ENCODE peak calls at places on chromosomes 12 and 14, in five cellular contexts. R is H1, V is GM12878, M is suprapubic skin, W is endothelial cell of umbilical vein. L is an unnamed sample. For H3K27me3, the result is how much of the 10 kb centered on the place peaks cover.

GRCh38 chr14:82642425-82642824 is 1108.8 kb upstream of the SEL1L start:
- DNase-seq in R (peak), V (no peak), M (no peak), W (no peak), L (no peak)

GRCh38 chr14:71686677-71687076 is 245.6 kb upstream of the RGS6 start:
- DNase-seq in R (no peak), V (no peak), M (no peak), W (no peak), L (no peak)

GRCh38 chr12:79658221-79658620 is 32.5 kb downstream of the PAWR start:
- DNase-seq in R (no peak), V (no peak), M (no peak), W (no peak), L (no peak)

GRCh38 chr12:115451785-115452736 is 768.1 kb upstream of the TBX3 start:
- DNase-seq in R (no peak), V (no peak), M (no peak), W (no peak), L (no peak)

GRCh38 chr14:57085043-57085442 is 183.7 kb downstream of the EXOC5 start:
- DNase-seq in R (no peak), V (no peak), M (no peak), W (no peak), L (no peak)

GRCh38 chr12:56661560-56661959 is 15.8 kb upstream of the ATP5F1B start:
- DNase-seq in R (no peak), V (no peak), M (peak), W (no peak), L (no peak)

GRCh38 chr14:103217538-103217937 is 94.3 kb downstream of the TNFAIP2 start:
- DNase-seq in R (no peak), V (no peak), M (no peak), W (no peak), L (no peak)

GRCh38 chr12:120290541-120291312 is 976 bp downstream of the RNU4-2 start:
- DNase-seq in R (no peak), V (no peak), M (peak), W (peak), L (peak)

GRCh38 chr12:19978193-19978592 is 390.1 kb upstream of the PDE3A start:
- DNase-seq in R (no peak), V (no peak), M (no peak), W (peak), L (no peak)

GRCh38 chr12:93261505-93262094 is 116.1 kb upstream of the NUDT4 start:
- DNase-seq in R (no peak), V (no peak), M (no peak), W (no peak), L (no peak)

GRCh38 chr14:22822619-22823551 is 6.8 kb upstream of the MRPL52 start:
- DNase-seq in R (peak), V (no peak), M (peak), W (peak), L (peak)

DNA sequence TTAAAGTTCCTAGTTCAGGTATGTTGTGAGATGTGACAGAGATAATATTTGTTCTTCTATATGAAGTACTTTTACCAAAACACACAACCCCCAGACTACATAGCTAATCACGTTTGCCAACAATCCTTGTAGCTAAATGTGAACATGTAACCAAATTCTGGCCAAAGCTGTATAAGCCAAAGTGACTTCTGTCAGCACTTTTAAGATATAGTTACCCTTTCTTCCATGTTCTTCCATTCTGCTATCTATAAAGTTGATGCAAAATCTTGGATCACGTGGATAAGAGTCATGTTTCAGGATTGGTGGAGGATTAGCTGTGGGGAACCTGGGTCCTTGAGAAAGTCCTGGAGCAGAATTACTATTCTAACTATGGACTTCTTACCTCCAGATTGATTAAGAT is 1366.6 kb downstream of the FSCB start:
- DNase-seq in R (no peak), V (no peak), M (no peak), W (no peak), L (no peak)
- H3K27me3 ChIP-seq in R (under half), V (under half), M (under half), W (under half), L (under half)

GRCh38 chr14:96923003-96923402 is 125.8 kb downstream of the VRK1 start:
- DNase-seq in R (no peak), V (no peak), M (no peak), W (no peak), L (no peak)

GRCh38 chr14:96917442-96917963 is 120.3 kb downstream of the VRK1 start:
- DNase-seq in R (no peak), V (no peak), M (no peak), W (no peak), L (no peak)

GRCh38 chr14:96920820-96921219 is 123.6 kb downstream of the VRK1 start:
- DNase-seq in R (no peak), V (no peak), M (no peak), W (no peak), L (no peak)

GRCh38 chr14:96916751-96917150 is 119.6 kb downstream of the VRK1 start:
- DNase-seq in R (no peak), V (no peak), M (no peak), W (no peak), L (no peak)

GRCh38 chr14:96920023-96920422 is 122.8 kb downstream of the VRK1 start:
- DNase-seq in R (no peak), V (no peak), M (no peak), W (no peak), L (no peak)
- TF ChIP-seq POLR2AphosphoS5 in R (no peak), V (no peak), M (no peak), W (no peak), L (no peak)

DNA sequence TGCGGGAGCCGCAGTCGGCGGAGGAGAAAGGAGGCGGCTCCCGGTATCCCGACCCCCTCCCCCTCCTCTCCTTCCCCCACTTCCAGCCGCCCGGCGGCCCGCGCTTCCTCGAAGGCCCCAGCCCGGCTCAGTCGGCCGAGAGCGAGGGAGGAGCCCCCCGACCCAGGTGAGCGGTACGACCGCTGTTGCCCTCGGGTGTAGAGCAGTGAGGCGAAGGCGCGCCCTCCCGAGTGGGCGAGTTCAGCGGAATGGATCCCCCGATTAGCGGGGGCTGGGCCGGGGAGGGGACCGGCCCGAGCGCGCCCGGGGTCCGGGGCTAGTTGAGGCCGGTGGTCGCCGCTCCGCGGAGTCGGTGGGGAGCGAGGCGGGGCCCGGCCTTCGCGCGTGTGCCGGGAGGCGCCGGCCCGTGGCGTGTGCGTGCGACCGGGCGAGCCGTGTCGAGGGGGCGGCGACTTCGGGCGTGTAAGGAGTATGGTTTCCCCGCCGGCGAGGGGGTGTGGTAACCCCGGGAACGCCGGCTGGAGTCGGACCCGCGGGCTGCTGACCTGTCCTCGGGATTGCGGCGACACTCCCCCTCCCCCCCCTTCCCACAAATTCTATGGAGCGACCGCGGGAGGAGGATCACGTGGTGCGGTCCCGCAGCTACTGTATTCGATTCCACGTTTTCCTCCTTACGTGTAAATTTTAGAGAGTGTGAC is 490 bp downstream of the RIMKLB start:
- DNase-seq in R (no peak), V (no peak), M (peak), W (peak), L (peak)
- TF ChIP-seq POLR2A in R (peak), V (no peak), M (no peak), W (peak), L (no peak)

GRCh38 chr12:132276066-132276719 is 53.2 kb downstream of the GALNT9 start:
- DNase-seq in R (no peak), V (no peak), M (no peak), W (no peak), L (no peak)
- H3K27me3 ChIP-seq in R (under half), V (under half), M (half or more), W (under half), L (under half)

GRCh38 chr14:68785817-68786490 is 6.9 kb downstream of the ZFP36L1 start:
- DNase-seq in R (no peak), V (no peak), M (peak), W (peak), L (peak)
- TF ChIP-seq POLR2AphosphoS5 in R (no peak), V (no peak), M (no peak), W (peak), L (no peak)

GRCh38 chr12:31322651-31323248 is 3.2 kb downstream of the SINHCAF start:
- DNase-seq in R (no peak), V (no peak), M (no peak), W (peak), L (peak)

GRCh38 chr12:31323466-31324115 is 2.4 kb downstream of the SINHCAF start:
- DNase-seq in R (no peak), V (no peak), M (peak), W (peak), L (peak)

GRCh38 chr12:31325524-31325875 is 450 bp downstream of the SINHCAF start:
- DNase-seq in R (no peak), V (no peak), M (peak), W (no peak), L (no peak)

GRCh38 chr12:31324845-31325523 is 966 bp downstream of the SINHCAF start:
- DNase-seq in R (no peak), V (no peak), M (peak), W (peak), L (peak)

DNA sequence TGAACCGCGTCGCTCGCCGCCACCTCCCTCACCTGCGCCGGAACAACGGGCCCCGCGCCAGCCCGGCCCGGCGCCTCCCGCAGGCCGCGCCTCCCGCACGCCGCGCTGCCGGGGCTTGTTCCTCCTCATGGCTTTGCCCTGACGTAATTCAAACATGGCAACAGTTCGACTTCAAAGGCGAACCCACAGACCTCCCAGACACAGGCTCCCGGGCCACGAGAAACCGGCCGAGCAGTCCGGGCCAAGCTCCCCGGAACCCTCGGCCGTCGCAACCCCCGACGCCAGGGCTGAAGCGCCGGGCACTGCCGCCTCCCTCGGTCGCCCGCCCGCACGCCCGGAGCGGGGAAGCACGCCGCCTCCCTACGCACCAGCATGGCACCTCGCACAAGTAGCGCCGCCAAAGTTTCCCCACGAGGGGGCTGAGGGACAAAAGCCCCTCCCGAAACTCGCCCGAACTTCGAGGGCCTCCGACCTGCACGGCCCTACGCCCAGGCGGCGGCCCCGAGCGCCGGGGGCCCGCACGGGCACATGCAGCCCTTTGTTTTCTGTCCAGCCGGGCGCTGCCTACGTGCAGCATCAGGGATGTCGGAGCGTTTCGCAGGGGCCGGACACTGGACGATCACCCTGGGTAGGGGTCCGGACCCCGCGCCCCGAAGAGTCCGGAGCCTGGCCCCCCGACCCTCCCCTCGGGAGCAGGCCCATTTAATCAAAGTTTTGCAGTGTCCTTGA is 1.7 kb downstream of the SINHCAF start:
- DNase-seq in R (no peak), V (no peak), M (peak), W (peak), L (peak)
- TF ChIP-seq POLR2A in R (peak), V (peak), M (peak), W (no peak), L (no peak)